ENCODE peak calls at places on chromosomes 7 and 10, in nine cellular contexts. Q, U, T, G, N, S, B, D and R are unnamed samples.

GRCh38 chr10:113648478-113648877 is 15.4 kb downstream of the NRAP start:
- DNase-seq in Q (no peak), U (no peak), T (no peak), G (no peak), N (no peak), S (no peak), B (no peak), D (no peak), R (no peak)

GRCh38 chr7:128114806-128115205 is 83.6 kb upstream of the LRRC4 start:
- DNase-seq in Q (no peak), U (no peak), T (no peak), G (no peak), N (no peak), S (no peak), B (no peak), D (no peak), R (no peak)

GRCh38 chr7:116441534-116441933 is 58.0 kb upstream of the CAV2 start:
- DNase-seq in Q (no peak), U (no peak), T (no peak), G (peak; percentile 68), N (peak; percentile 91), S (no peak), B (no peak), D (no peak), R (no peak)

GRCh38 chr7:103851357-103851756 is 138.1 kb downstream of the RELN start:
- DNase-seq in Q (no peak), U (no peak), T (peak; percentile 44), G (no peak), N (peak; percentile 7), S (no peak), B (no peak), D (no peak), R (no peak)

GRCh38 chr7:151068069-151068773 is 8.8 kb downstream of the SLC4A2 start:
- DNase-seq in Q (no peak), U (no peak), T (no peak), G (no peak), N (no peak), S (no peak), B (no peak), D (no peak), R (no peak)

GRCh38 chr10:57049096-57049495 is 688.0 kb upstream of the ZWINT start:
- DNase-seq in Q (no peak), U (no peak), T (no peak), G (no peak), N (no peak), S (no peak), B (no peak), D (no peak), R (no peak)

GRCh38 chr7:129076886-129077285 is 22.0 kb upstream of the TNPO3 start:
- DNase-seq in Q (no peak), U (no peak), T (no peak), G (no peak), N (no peak), S (no peak), B (no peak), D (no peak), R (no peak)

GRCh38 chr7:32462966-32463365 is 27.2 kb downstream of the LSM5 start:
- DNase-seq in Q (no peak), U (no peak), T (no peak), G (no peak), N (no peak), S (no peak), B (no peak), D (no peak), R (no peak)

GRCh38 chr10:64350665-64351064 is 829.5 kb downstream of the REEP3 start:
- DNase-seq in Q (no peak), U (no peak), T (no peak), G (no peak), N (no peak), S (no peak), B (no peak), D (no peak), R (no peak)

GRCh38 chr10:27437775-27438174 is 66.3 kb upstream of the RAB18 start:
- DNase-seq in Q (no peak), U (no peak), T (no peak), G (no peak), N (no peak), S (no peak), B (no peak), D (no peak), R (no peak)

GRCh38 chr7:150811-151221 is 41.6 kb upstream of the FAM20C start:
- DNase-seq in Q (no peak), U (no peak), T (peak; percentile 51), G (no peak), N (no peak), S (no peak), B (no peak), D (no peak), R (no peak)

GRCh38 chr10:118800920-118801319 is 46.1 kb upstream of the CACUL1 start:
- DNase-seq in Q (no peak), U (no peak), T (peak; percentile 48), G (peak; percentile 29), N (peak; percentile 27), S (no peak), B (peak; percentile 42), D (peak; percentile 5), R (no peak)

GRCh38 chr10:90968448-90969086 is 47.7 kb upstream of the ANKRD1 start:
- DNase-seq in Q (no peak), U (no peak), T (no peak), G (peak; percentile 30), N (peak; percentile 38), S (no peak), B (no peak), D (no peak), R (peak; percentile 20)

GRCh38 chr7:35022725-35023124 is 14.6 kb downstream of the DPY19L1 start:
- DNase-seq in Q (no peak), U (no peak), T (no peak), G (no peak), N (no peak), S (no peak), B (no peak), D (no peak), R (no peak)

GRCh38 chr10:105797234-105797890 is 1156.3 kb downstream of the SORCS3 start:
- DNase-seq in Q (no peak), U (peak; percentile 44), T (peak; percentile 56), G (no peak), N (peak; percentile 1), S (no peak), B (peak; percentile 18), D (no peak), R (no peak)